ENCODE peak calls at places on chromosomes 12 and 14, in four cellular contexts. C is adrenal gland; D is CD8-positive, alpha-beta T cell; T is keratinocyte. V is an unnamed sample. For H3K4me1 and H3K27me3, the result is how much of the 10 kb centered on the place peaks cover.

GRCh38 chr14:39015360-39015961 is 87.6 kb downstream of the SEC23A start:
- DNase-seq in C (no peak), D (no peak), T (no peak), V (no peak)

GRCh38 chr14:33660248-33660647 is 290.6 kb downstream of the EGLN3 start:
- DNase-seq in C (no peak), D (no peak), T (no peak), V (no peak)

GRCh38 chr12:54052745-54053624 is 650 bp upstream of the HOXC4 start:
- DNase-seq in C (peak), D (no peak), T (no peak), V (no peak)

GRCh38 chr12:94616217-94616729 is 34.1 kb downstream of the TMCC3 start:
- DNase-seq in C (no peak), D (no peak), T (no peak), V (no peak)

GRCh38 chr14:30234966-30235365 is 307.3 kb upstream of the PRKD1 start:
- DNase-seq in C (no peak), D (no peak), T (no peak), V (no peak)

GRCh38 chr14:24673059-24673458 is 39.1 kb upstream of the GZMB start:
- DNase-seq in C (no peak), D (no peak), T (no peak), V (no peak)

GRCh38 chr12:127998936-127999467 is 268.0 kb upstream of the TMEM132C start:
- DNase-seq in C (peak), D (no peak), T (no peak), V (no peak)

GRCh38 chr12:95731519-95731958 is 59.0 kb downstream of the NTN4 start:
- DNase-seq in C (no peak), D (no peak), T (no peak), V (no peak)

GRCh38 chr14:71321556-71322315 is 414.5 kb downstream of the PCNX1 start:
- DNase-seq in C (no peak), D (no peak), T (no peak), V (no peak)

GRCh38 chr14:22598896-22599244 is 770 bp downstream of the ABHD4 start:
- DNase-seq in C (peak), D (no peak), T (no peak), V (no peak)

GRCh38 chr14:83825836-83826235 is 1704.1 kb upstream of the FLRT2 start:
- DNase-seq in C (no peak), D (no peak), T (no peak), V (no peak)

GRCh38 chr14:64717870-64718269 is 13.6 kb downstream of the PLEKHG3 start:
- DNase-seq in C (no peak), D (no peak), T (no peak), V (no peak)

GRCh38 chr12:64826234-64826633 is 1.8 kb downstream of the TBC1D30 start:
- DNase-seq in C (peak), D (peak), T (no peak), V (peak)

GRCh38 chr14:72715910-72716268 is 178.0 kb downstream of the DPF3 start:
- DNase-seq in C (no peak), D (no peak), T (no peak), V (peak)

GRCh38 chr12:4784404-4785054 is 64.3 kb downstream of the GALNT8 start:
- DNase-seq in C (no peak), D (no peak), T (no peak), V (no peak)

GRCh38 chr12:93167841-93168492 is 209.8 kb upstream of the NUDT4 start:
- DNase-seq in C (no peak), D (no peak), T (no peak), V (no peak)

GRCh38 chr12:70757830-70758493 is 120.7 kb upstream of the PTPRB start:
- DNase-seq in C (no peak), D (no peak), T (no peak), V (no peak)

GRCh38 chr14:70920608-70921007 is 13.3 kb downstream of the PCNX1 start:
- DNase-seq in C (no peak), D (no peak), T (no peak), V (no peak)

GRCh38 chr12:113007166-113007565 is 28.8 kb downstream of the OAS2 start:
- DNase-seq in C (peak), D (no peak), T (no peak), V (no peak)

GRCh38 chr14:23694085-23694975 is 58.2 kb downstream of the DHRS2 start:
- DNase-seq in C (no peak), D (no peak), T (no peak), V (no peak)

GRCh38 chr14:22829661-22830328 is at the start of gene MRPL52:
- DNase-seq in C (peak), D (peak), T (no peak), V (peak)

GRCh38 chr14:51862171-51862838 is 1.9 kb downstream of the GNG2 start:
- DNase-seq in C (no peak), D (no peak), T (no peak), V (no peak)

GRCh38 chr14:77006127-77006526 is 22.4 kb downstream of the IRF2BPL start:
- DNase-seq in C (no peak), D (no peak), T (no peak), V (no peak)

GRCh38 chr12:49671051-49671765 is 36.0 kb downstream of the FMNL3 start:
- DNase-seq in C (peak), D (peak), T (no peak), V (no peak)

GRCh38 chr14:95784137-95784536 is 70.2 kb upstream of the TCL1A start:
- DNase-seq in C (no peak), D (no peak), T (no peak), V (no peak)

GRCh38 chr14:54929556-54929955 is 26.9 kb upstream of the GCH1 start:
- DNase-seq in C (no peak), D (no peak), T (no peak), V (no peak)

GRCh38 chr12:30440826-30441602 is 254.7 kb downstream of the IPO8 start:
- DNase-seq in C (no peak), D (no peak), T (no peak), V (no peak)

DNA sequence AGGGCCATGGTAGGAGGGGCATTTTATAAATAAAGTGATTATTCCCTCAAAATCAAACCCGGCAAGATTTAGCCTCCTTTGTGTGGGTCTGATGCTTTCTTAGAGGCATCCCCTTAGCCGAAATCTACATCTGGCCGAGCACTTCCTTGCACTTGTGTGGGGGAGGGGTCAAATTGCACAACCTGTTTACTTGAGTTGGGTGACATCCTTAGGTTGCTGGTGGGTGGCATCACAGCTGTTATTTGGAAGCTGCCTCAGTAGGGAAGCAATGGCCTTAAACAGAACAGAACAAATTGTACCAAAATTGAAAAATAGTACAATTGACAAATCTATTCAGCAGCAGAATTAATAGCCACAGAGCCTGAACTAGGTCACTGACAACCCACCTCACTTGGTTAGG is 546.1 kb downstream of the SNAPC1 start:
- DNase-seq in C (peak), D (no peak), T (no peak), V (no peak)
- H3K4me1 ChIP-seq in C (under half), D (under half), T (under half), V (under half)

GRCh38 chr12:98788396-98788795 is 143.3 kb downstream of the APAF1 start:
- DNase-seq in C (no peak), D (no peak), T (no peak), V (no peak)
- H3K27me3 ChIP-seq in C (under half), D (under half), T (under half), V (under half)

DNA sequence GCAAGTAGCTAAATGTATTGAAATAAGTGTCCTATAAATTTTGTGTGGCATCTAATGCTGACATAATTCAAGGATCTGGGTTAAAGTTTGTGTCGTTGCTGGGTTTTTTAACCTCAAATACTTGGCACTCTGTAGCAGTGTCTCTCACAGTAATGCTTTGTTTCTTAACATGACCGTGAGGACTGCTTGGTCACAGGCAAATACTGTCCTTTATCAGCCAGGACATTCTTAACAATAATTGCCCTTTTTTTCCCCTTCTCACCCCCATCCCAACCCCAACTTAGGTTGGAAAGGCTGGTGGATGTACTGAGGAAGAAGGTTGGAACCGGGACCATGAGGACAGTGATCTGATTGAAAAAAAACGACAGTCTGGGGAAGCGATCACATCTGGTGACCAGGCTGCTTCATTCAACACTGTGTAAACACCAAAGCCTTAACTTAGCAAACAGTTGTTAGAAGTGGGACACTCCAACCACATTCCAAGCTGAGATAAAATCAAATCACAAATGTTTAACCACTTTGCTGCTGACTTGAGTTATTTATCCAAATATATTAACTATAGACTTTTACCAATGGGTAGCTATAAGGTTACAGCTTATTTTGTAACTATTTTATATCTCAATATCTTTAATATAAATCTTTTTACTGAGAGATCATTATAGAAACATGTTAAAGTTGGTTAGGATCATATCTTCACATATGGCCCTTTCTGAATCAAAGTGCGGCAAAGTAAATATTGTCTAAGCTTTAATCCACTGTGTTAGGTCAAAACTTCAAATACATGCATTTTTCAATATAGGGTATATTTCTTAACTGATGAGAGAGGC is 48.2 kb downstream of the FOXA1 start:
- DNase-seq in C (no peak), D (no peak), T (no peak), V (no peak)
- H3K4me3 ChIP-seq in C (no peak), D (no peak), T (no peak), V (no peak)

GRCh38 chr12:13186292-13186691 is 10.2 kb upstream of the EMP1 start:
- DNase-seq in C (no peak), D (no peak), T (no peak), V (no peak)

GRCh38 chr12:13179159-13180074 is 17.1 kb upstream of the EMP1 start:
- DNase-seq in C (no peak), D (peak), T (no peak), V (peak)

GRCh38 chr12:13181375-13182070 is 15.0 kb upstream of the EMP1 start:
- DNase-seq in C (no peak), D (no peak), T (no peak), V (no peak)

GRCh38 chr12:13183621-13184020 is 12.9 kb upstream of the EMP1 start:
- DNase-seq in C (no peak), D (no peak), T (no peak), V (no peak)

GRCh38 chr12:13182881-13183280 is 13.6 kb upstream of the EMP1 start:
- DNase-seq in C (no peak), D (no peak), T (no peak), V (no peak)
- H3K4me1 ChIP-seq in C (under half), D (under half), T (under half), V (under half)

GRCh38 chr14:28767239-28767850 is 758 bp downstream of the FOXG1 start:
- DNase-seq in C (no peak), D (no peak), T (no peak), V (no peak)
- H3K27me3 ChIP-seq in C (half or more), D (under half), T (half or more), V (half or more)

GRCh38 chr14:85934123-85934885 is 404.4 kb downstream of the FLRT2 start:
- DNase-seq in C (peak), D (peak), T (no peak), V (no peak)
- H3K4me3 ChIP-seq in C (peak), D (peak), T (peak), V (peak)

GRCh38 chr12:2302711-2303255 is 250.0 kb downstream of the CACNA1C start:
- DNase-seq in C (no peak), D (no peak), T (no peak), V (no peak)

GRCh38 chr12:2299207-2299606 is 246.4 kb downstream of the CACNA1C start:
- DNase-seq in C (no peak), D (no peak), T (no peak), V (no peak)

GRCh38 chr12:2301531-2302461 is 249.0 kb downstream of the CACNA1C start:
- DNase-seq in C (peak), D (no peak), T (no peak), V (peak)

GRCh38 chr12:2300168-2300567 is 247.4 kb downstream of the CACNA1C start:
- DNase-seq in C (no peak), D (no peak), T (no peak), V (no peak)

GRCh38 chr12:2300886-2301285 is 248.1 kb downstream of the CACNA1C start:
- DNase-seq in C (no peak), D (no peak), T (no peak), V (no peak)
- H3K4me1 ChIP-seq in C (under half), D (under half), T (under half), V (half or more)

GRCh38 chr12:52042706-52043385 is 8.4 kb upstream of the NR4A1 start:
- DNase-seq in C (no peak), D (no peak), T (no peak), V (no peak)
- H3K27me3 ChIP-seq in C (under half), D (under half), T (under half), V (under half)